ENCODE peak calls at places on chromosomes 1 and 21, in six cellular contexts. One of them, this sample, is unnamed.

GRCh38 chr1:89041055-89041707 is 18.5 kb upstream of the GBP3 start:
- DNase-seq in GM12892: no peak
- DNase-seq in K562: no peak
- DNase-seq in H1: no peak
- DNase-seq in GM12878: peak
- DNase-seq in HepG2: no peak
- DNase-seq in this sample: no peak

GRCh38 chr1:9066945-9067807 is 2.3 kb downstream of the SLC2A5 start:
- DNase-seq in HepG2: peak
- DNase-seq in GM12878: no peak
- DNase-seq in H1: no peak
- DNase-seq in GM12892: no peak
- DNase-seq in K562: peak
- DNase-seq in this sample: no peak

GRCh38 chr1:15583016-15583706 is 1.7 kb downstream of the AGMAT start:
- DNase-seq in K562: no peak
- DNase-seq in HepG2: no peak
- DNase-seq in GM12892: no peak
- DNase-seq in H1: no peak
- DNase-seq in GM12878: no peak
- DNase-seq in this sample: no peak

GRCh38 chr21:8991968-8992621 is 1529.3 kb upstream of the TPTE start:
- DNase-seq in GM12892: no peak
- DNase-seq in K562: peak
- DNase-seq in H1: no peak
- DNase-seq in HepG2: no peak
- DNase-seq in GM12878: no peak
- DNase-seq in this sample: no peak

GRCh38 chr1:108644984-108645383 is 15.9 kb downstream of the HENMT1 start:
- DNase-seq in H1: no peak
- DNase-seq in K562: no peak
- DNase-seq in GM12878: no peak
- DNase-seq in HepG2: no peak
- DNase-seq in GM12892: no peak
- DNase-seq in this sample: no peak

GRCh38 chr1:199877626-199878384 is 149.7 kb upstream of the NR5A2 start:
- DNase-seq in GM12878: no peak
- DNase-seq in K562: no peak
- DNase-seq in HepG2: no peak
- DNase-seq in H1: no peak
- DNase-seq in GM12892: no peak
- DNase-seq in this sample: no peak

GRCh38 chr1:74402873-74403272 is 109.5 kb downstream of the LRRC53 start:
- DNase-seq in K562: no peak
- DNase-seq in GM12878: no peak
- DNase-seq in HepG2: no peak
- DNase-seq in GM12892: no peak
- DNase-seq in H1: no peak
- DNase-seq in this sample: no peak

GRCh38 chr1:205355054-205355453 is 1.7 kb downstream of the KLHDC8A start:
- DNase-seq in H1: no peak
- DNase-seq in K562: no peak
- DNase-seq in GM12878: no peak
- DNase-seq in GM12892: no peak
- DNase-seq in HepG2: no peak
- DNase-seq in this sample: no peak

GRCh38 chr1:156676820-156677615 is at the start of gene NES:
- DNase-seq in K562: peak
- DNase-seq in GM12892: no peak
- DNase-seq in HepG2: peak
- DNase-seq in GM12878: no peak
- DNase-seq in H1: peak
- DNase-seq in this sample: no peak

GRCh38 chr21:36709030-36709867 is 10.3 kb downstream of the SIM2 start:
- DNase-seq in GM12892: no peak
- DNase-seq in HepG2: no peak
- DNase-seq in GM12878: no peak
- DNase-seq in K562: no peak
- DNase-seq in H1: peak
- DNase-seq in this sample: no peak

GRCh38 chr1:29549001-29549400 is 312.7 kb downstream of the PTPRU start:
- DNase-seq in HepG2: no peak
- DNase-seq in K562: no peak
- DNase-seq in GM12892: no peak
- DNase-seq in GM12878: no peak
- DNase-seq in H1: no peak
- DNase-seq in this sample: no peak

GRCh38 chr21:41402231-41402630 is 23.8 kb upstream of the MX1 start:
- DNase-seq in H1: no peak
- DNase-seq in HepG2: no peak
- DNase-seq in GM12892: no peak
- DNase-seq in GM12878: no peak
- DNase-seq in K562: no peak
- DNase-seq in this sample: no peak

GRCh38 chr1:7455796-7456568 is 315.1 kb upstream of the VAMP3 start:
- DNase-seq in GM12878: no peak
- DNase-seq in GM12892: no peak
- DNase-seq in H1: no peak
- DNase-seq in HepG2: no peak
- DNase-seq in K562: no peak
- DNase-seq in this sample: no peak

GRCh38 chr1:114671011-114671938 is 1.4 kb upstream of the DENND2C start:
- DNase-seq in K562: no peak
- DNase-seq in HepG2: no peak
- DNase-seq in H1: no peak
- DNase-seq in GM12892: no peak
- DNase-seq in GM12878: no peak
- DNase-seq in this sample: no peak

GRCh38 chr1:167059045-167059728 is 31.0 kb downstream of the GPA33 start:
- DNase-seq in H1: peak
- DNase-seq in GM12878: no peak
- DNase-seq in GM12892: no peak
- DNase-seq in HepG2: peak
- DNase-seq in K562: peak
- DNase-seq in this sample: no peak

GRCh38 chr1:163013826-163014600 is 55.1 kb upstream of the RGS4 start:
- DNase-seq in GM12878: no peak
- DNase-seq in K562: no peak
- DNase-seq in H1: no peak
- DNase-seq in GM12892: no peak
- DNase-seq in HepG2: no peak
- DNase-seq in this sample: no peak

GRCh38 chr1:151458936-151459330 is 361 bp downstream of the POGZ start:
- DNase-seq in GM12892: no peak
- DNase-seq in GM12878: no peak
- DNase-seq in K562: peak
- DNase-seq in H1: peak
- DNase-seq in HepG2: peak
- DNase-seq in this sample: peak

GRCh38 chr1:36699113-36699512 is 216.4 kb upstream of the CSF3R start:
- DNase-seq in GM12878: no peak
- DNase-seq in GM12892: no peak
- DNase-seq in H1: no peak
- DNase-seq in HepG2: no peak
- DNase-seq in K562: no peak
- DNase-seq in this sample: no peak

GRCh38 chr1:219330669-219331068 is 157.0 kb downstream of the LYPLAL1 start:
- DNase-seq in GM12878: no peak
- DNase-seq in GM12892: no peak
- DNase-seq in HepG2: peak
- DNase-seq in K562: no peak
- DNase-seq in H1: no peak
- DNase-seq in this sample: no peak

GRCh38 chr1:153748903-153749302 is 21.1 kb downstream of the INTS3 start:
- DNase-seq in H1: no peak
- DNase-seq in K562: no peak
- DNase-seq in GM12892: no peak
- DNase-seq in GM12878: no peak
- DNase-seq in HepG2: no peak
- DNase-seq in this sample: no peak

GRCh38 chr1:247552231-247552630 is 3.3 kb downstream of the GCSAML start:
- DNase-seq in K562: no peak
- DNase-seq in H1: no peak
- DNase-seq in HepG2: no peak
- DNase-seq in GM12892: no peak
- DNase-seq in GM12878: no peak
- DNase-seq in this sample: no peak

GRCh38 chr1:203480525-203481084 is 5.0 kb downstream of the PRELP start:
- DNase-seq in HepG2: no peak
- DNase-seq in K562: peak
- DNase-seq in GM12892: no peak
- DNase-seq in H1: no peak
- DNase-seq in GM12878: no peak
- DNase-seq in this sample: no peak

GRCh38 chr1:201112173-201112731 is at the start of gene CACNA1S:
- DNase-seq in H1: no peak
- DNase-seq in GM12878: no peak
- DNase-seq in HepG2: no peak
- DNase-seq in GM12892: no peak
- DNase-seq in K562: no peak
- DNase-seq in this sample: no peak
- TF ChIP-seq TAF1 in H1: no peak
- TF ChIP-seq TAF1 in GM12878: no peak
- TF ChIP-seq TAF1 in HepG2: no peak
- TF ChIP-seq TAF1 in GM12892: no peak
- TF ChIP-seq TAF1 in K562: no peak
- TF ChIP-seq TAF1 in this sample: no peak

GRCh38 chr1:43976890-43977289 is 2.1 kb upstream of the B4GALT2 start:
- DNase-seq in HepG2: no peak
- DNase-seq in K562: no peak
- DNase-seq in GM12878: no peak
- DNase-seq in GM12892: no peak
- DNase-seq in H1: no peak
- DNase-seq in this sample: no peak

GRCh38 chr1:43976045-43976444 is 1.3 kb downstream of the ATP6V0B start:
- DNase-seq in H1: no peak
- DNase-seq in GM12878: no peak
- DNase-seq in K562: no peak
- DNase-seq in GM12892: no peak
- DNase-seq in HepG2: no peak
- DNase-seq in this sample: no peak

GRCh38 chr1:43975249-43975961 is 645 bp downstream of the ATP6V0B start:
- DNase-seq in HepG2: no peak
- DNase-seq in H1: no peak
- DNase-seq in GM12878: no peak
- DNase-seq in K562: peak
- DNase-seq in GM12892: no peak
- DNase-seq in this sample: no peak

GRCh38 chr1:43973981-43974442 is 748 bp upstream of the ATP6V0B start:
- DNase-seq in GM12878: no peak
- DNase-seq in GM12892: no peak
- DNase-seq in H1: no peak
- DNase-seq in K562: no peak
- DNase-seq in HepG2: no peak
- DNase-seq in this sample: no peak

GRCh38 chr1:43974443-43975248 is at the start of gene ATP6V0B:
- DNase-seq in HepG2: peak
- DNase-seq in GM12878: peak
- DNase-seq in GM12892: peak
- DNase-seq in K562: peak
- DNase-seq in H1: peak
- DNase-seq in this sample: peak
- TF ChIP-seq POLR2A in HepG2: peak
- TF ChIP-seq POLR2A in GM12878: peak
- TF ChIP-seq POLR2A in GM12892: peak
- TF ChIP-seq POLR2A in K562: peak
- TF ChIP-seq POLR2A in H1: no peak
- TF ChIP-seq POLR2A in this sample: peak

GRCh38 chr1:175307160-175307559 is 114.6 kb upstream of the KIAA0040 start:
- DNase-seq in K562: no peak
- DNase-seq in GM12892: no peak
- DNase-seq in HepG2: no peak
- DNase-seq in H1: no peak
- DNase-seq in GM12878: no peak
- DNase-seq in this sample: no peak
- TF ChIP-seq TAF1 in K562: no peak
- TF ChIP-seq TAF1 in GM12892: no peak
- TF ChIP-seq TAF1 in HepG2: no peak
- TF ChIP-seq TAF1 in H1: no peak
- TF ChIP-seq TAF1 in GM12878: no peak
- TF ChIP-seq TAF1 in this sample: no peak

GRCh38 chr1:24319962-24320361 is 805 bp downstream of the GRHL3 start:
- DNase-seq in K562: no peak
- DNase-seq in HepG2: no peak
- DNase-seq in GM12878: no peak
- DNase-seq in GM12892: no peak
- DNase-seq in H1: no peak
- DNase-seq in this sample: no peak

GRCh38 chr1:24322636-24323177 is 3.5 kb downstream of the GRHL3 start:
- DNase-seq in HepG2: no peak
- DNase-seq in GM12878: no peak
- DNase-seq in H1: peak
- DNase-seq in K562: no peak
- DNase-seq in GM12892: no peak
- DNase-seq in this sample: no peak

GRCh38 chr1:24321150-24321549 is 2.0 kb downstream of the GRHL3 start:
- DNase-seq in H1: no peak
- DNase-seq in HepG2: no peak
- DNase-seq in GM12892: no peak
- DNase-seq in K562: no peak
- DNase-seq in GM12878: no peak
- DNase-seq in this sample: no peak

GRCh38 chr1:24323281-24323680 is 4.1 kb downstream of the GRHL3 start:
- DNase-seq in GM12892: no peak
- DNase-seq in H1: no peak
- DNase-seq in GM12878: no peak
- DNase-seq in HepG2: no peak
- DNase-seq in K562: no peak
- DNase-seq in this sample: no peak

DNA sequence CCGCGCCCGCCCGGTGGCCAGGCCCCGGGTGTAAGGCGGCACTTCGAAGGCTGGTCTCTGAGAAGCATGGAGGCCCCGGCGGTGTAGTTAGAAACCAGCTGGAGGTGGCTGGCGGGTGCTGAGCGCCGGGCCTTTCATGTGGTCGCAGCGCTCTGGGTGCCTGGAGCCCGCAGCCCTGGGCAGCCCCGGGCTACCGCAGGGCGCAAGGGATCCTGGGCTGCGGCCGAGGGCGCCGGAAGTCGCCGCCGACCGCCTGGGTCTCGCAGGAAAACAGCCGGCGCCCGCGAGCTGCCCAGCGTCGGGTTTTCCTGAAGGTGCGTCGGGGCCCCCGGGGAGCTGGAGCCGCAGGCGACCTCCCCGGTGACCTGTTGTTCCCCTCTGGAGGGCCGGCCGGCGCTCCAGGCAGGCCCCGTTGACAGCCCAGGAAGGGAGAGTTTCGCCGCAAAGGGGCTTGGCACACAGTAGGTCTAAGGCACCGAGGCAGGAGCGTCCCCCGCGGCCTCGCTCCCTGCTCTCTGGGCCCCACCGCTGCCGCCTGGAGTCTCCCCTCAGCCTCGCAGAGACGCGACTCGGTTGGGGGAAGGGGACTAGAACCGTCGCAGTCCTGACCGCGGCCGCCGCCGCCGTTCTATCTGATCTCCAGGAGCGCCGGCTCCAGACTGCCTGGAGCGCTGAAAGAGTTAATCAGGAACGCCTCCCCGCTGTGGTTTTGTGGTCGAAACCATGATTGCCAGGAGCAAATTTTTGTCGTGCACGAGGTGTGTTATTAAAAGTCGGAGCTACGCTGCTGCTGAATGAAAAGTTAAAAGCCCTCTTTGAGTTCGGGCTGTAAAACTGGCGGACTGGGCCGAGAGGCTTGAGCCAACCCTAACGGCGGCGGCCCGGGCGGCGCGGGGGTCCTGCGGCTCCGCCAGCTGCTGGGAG is 2.8 kb downstream of the GRHL3 start:
- DNase-seq in GM12878: no peak
- DNase-seq in K562: peak
- DNase-seq in HepG2: no peak
- DNase-seq in GM12892: peak
- DNase-seq in H1: no peak
- DNase-seq in this sample: peak
- TF ChIP-seq POLR2A in GM12878: peak
- TF ChIP-seq POLR2A in K562: no peak
- TF ChIP-seq POLR2A in HepG2: no peak
- TF ChIP-seq POLR2A in GM12892: no peak
- TF ChIP-seq POLR2A in H1: no peak
- TF ChIP-seq POLR2A in this sample: no peak